ENCODE peak calls at places on chromosome 13, in ten cellular contexts. A is psoas muscle; Z is Calu3; O is MV-4-11; J is activated CD4-positive, alpha-beta T cell treated with anti-CD3 and anti-CD28 coated beads for 48 hours; H is stimulated activated CD8-positive, alpha-beta memory T cell treated with anti-CD3 and anti-CD28 coated beads, Interleukin-4, amount 100 ng/mL, for 48 hours; R is A549; E is iris pigment epithelial cell; V is germinal center; L is H9. D is an unnamed sample.

GRCh38 chr13:106100261-106100919 is 435.1 kb downstream of the EFNB2 start:
- DNase-seq in J (no peak), H (no peak), E (no peak), L (peak), O (peak), V (no peak), R (peak), A (no peak), Z (peak), D (no peak)

GRCh38 chr13:60509601-60510386 is 112.8 kb downstream of the TDRD3 start:
- DNase-seq in O (no peak), A (no peak), R (no peak), J (no peak), V (no peak), L (no peak), E (peak), Z (no peak), H (no peak), D (peak)

GRCh38 chr13:27339299-27339698 is 68.7 kb downstream of the RASL11A start:
- DNase-seq in R (peak), L (peak), J (peak), A (no peak), E (peak), H (peak), Z (peak), O (peak), V (peak), D (peak)

GRCh38 chr13:99124695-99125334 is 75.8 kb upstream of the UBAC2 start:
- DNase-seq in V (peak), H (peak), J (peak), E (peak), Z (no peak), L (no peak), R (peak), A (no peak), O (peak), D (peak)

GRCh38 chr13:94956407-94957110 is 244.2 kb upstream of the SOX21 start:
- DNase-seq in L (no peak), R (no peak), E (no peak), O (no peak), H (no peak), J (no peak), A (no peak), V (no peak), Z (no peak), D (no peak)

GRCh38 chr13:25846227-25846984 is 205.4 kb downstream of the SHISA2 start:
- DNase-seq in H (no peak), E (no peak), L (no peak), J (no peak), R (no peak), A (no peak), O (no peak), Z (no peak), V (no peak), D (no peak)

GRCh38 chr13:106376411-106377112 is 158.9 kb downstream of the EFNB2 start:
- DNase-seq in O (peak), R (peak), L (no peak), H (peak), Z (peak), V (no peak), A (no peak), E (peak), J (peak), D (peak)

GRCh38 chr13:48817166-48817802 is 158.4 kb upstream of the FNDC3A start:
- DNase-seq in J (no peak), O (no peak), E (no peak), Z (no peak), R (no peak), H (no peak), A (no peak), L (no peak), V (no peak), D (no peak)

GRCh38 chr13:93635687-93636086 is 409.1 kb downstream of the GPC6 start:
- DNase-seq in E (peak), O (no peak), R (no peak), H (no peak), L (no peak), Z (no peak), A (no peak), V (no peak), J (no peak), D (peak)